ENCODE peak calls at places on chromosome 22, in four cellular contexts. U, K, T and X are unnamed samples.

GRCh38 chr22:35131423-35132050 is 65.6 kb downstream of the ISX start:
- DNase-seq in U (no peak), K (no peak), T (no peak), X (no peak)

GRCh38 chr22:40396882-40397281 is 26.5 kb downstream of the SGSM3 start:
- DNase-seq in U (no peak), K (peak), T (peak), X (no peak)

GRCh38 chr22:43897751-43898261 is 6.0 kb upstream of the PNPLA5 start:
- DNase-seq in U (no peak), K (no peak), T (no peak), X (no peak)

GRCh38 chr22:30785527-30785926 is 90.9 kb downstream of the OSBP2 start:
- DNase-seq in U (no peak), K (no peak), T (no peak), X (no peak)

GRCh38 chr22:50684986-50685385 is 12.4 kb downstream of the SHANK3 start:
- DNase-seq in U (no peak), K (no peak), T (no peak), X (no peak)

GRCh38 chr22:19802881-19803735 is 42.5 kb downstream of the TBX1 start:
- DNase-seq in U (no peak), K (peak), T (no peak), X (no peak)

GRCh38 chr22:19447388-19448075 is at the start of gene C22orf39:
- DNase-seq in U (peak), K (peak), T (peak), X (peak)

GRCh38 chr22:22465782-22466181 is 42.8 kb downstream of the ZNF280B start:
- DNase-seq in U (no peak), K (no peak), T (no peak), X (no peak)

GRCh38 chr22:19064354-19065054 is 57.7 kb downstream of the DGCR2 start:
- DNase-seq in U (no peak), K (no peak), T (no peak), X (no peak)

GRCh38 chr22:36344106-36344827 is 43.5 kb downstream of the MYH9 start:
- DNase-seq in U (no peak), K (no peak), T (no peak), X (peak)

GRCh38 chr22:47091241-47091691 is 328.8 kb downstream of the TBC1D22A start:
- DNase-seq in U (no peak), K (no peak), T (no peak), X (no peak)

GRCh38 chr22:35684270-35684700 is 33.4 kb upstream of the APOL5 start:
- DNase-seq in U (no peak), K (peak), T (no peak), X (peak)

GRCh38 chr22:49232319-49233067 is 595.2 kb downstream of the BRD1 start:
- DNase-seq in U (no peak), K (no peak), T (no peak), X (no peak)

GRCh38 chr22:38732251-38732815 is 23.5 kb downstream of the SUN2 start:
- DNase-seq in U (no peak), K (no peak), T (no peak), X (no peak)

GRCh38 chr22:37213941-37214340 is 1.7 kb upstream of the SSTR3 start:
- DNase-seq in U (no peak), K (no peak), T (no peak), X (no peak)

GRCh38 chr22:24247564-24248344 is 2.9 kb upstream of the GGT5 start:
- DNase-seq in U (no peak), K (peak), T (peak), X (peak)

GRCh38 chr22:27512283-27512761 is 289.2 kb downstream of the MN1 start:
- DNase-seq in U (no peak), K (no peak), T (peak), X (peak)

GRCh38 chr22:19244600-19245352 is 46.7 kb downstream of the CLTCL1 start:
- DNase-seq in U (no peak), K (no peak), T (no peak), X (no peak)

GRCh38 chr22:18947905-18948304 is 11.8 kb upstream of the PRODH start:
- DNase-seq in U (no peak), K (no peak), T (no peak), X (no peak)

GRCh38 chr22:41523464-41524221 is 20.6 kb downstream of the POLR3H start:
- DNase-seq in U (no peak), K (peak), T (peak), X (no peak)

GRCh38 chr22:26697151-26697550 is 39.8 kb downstream of the MIAT start:
- DNase-seq in U (no peak), K (no peak), T (no peak), X (no peak)

GRCh38 chr22:30893434-30894370 is 74.9 kb downstream of the MORC2 start:
- DNase-seq in U (peak), K (no peak), T (no peak), X (no peak)

GRCh38 chr22:42939941-42940653 is 74.9 kb downstream of the PACSIN2 start:
- DNase-seq in U (no peak), K (no peak), T (peak), X (no peak)